ENCODE peak calls at places on chromosome 18, in ten cellular contexts. S is stomach, B is suprapubic skin, W is HepG2, M is K562, X is sigmoid colon, J is A549, E is tibial nerve, H is upper lobe of left lung, F is transverse colon. G is an unnamed sample.

GRCh38 chr18:22032392-22032961 is 136.9 kb upstream of the GATA6 start:
- DNase-seq in S (peak), X (no peak), H (no peak), W (peak), M (no peak), E (no peak), F (peak), B (no peak), J (peak), G (no peak)

GRCh38 chr18:31587538-31587937 is 4.1 kb upstream of the TTR start:
- DNase-seq in J (no peak), F (no peak), S (no peak), E (no peak), H (no peak), W (peak), X (no peak), M (no peak), B (no peak), G (no peak)

GRCh38 chr18:9422816-9423519 is 52.3 kb upstream of the RALBP1 start:
- DNase-seq in H (no peak), W (no peak), B (no peak), J (no peak), M (no peak), S (peak), X (peak), E (no peak), F (peak), G (no peak)

GRCh38 chr18:23578891-23579653 is 7.2 kb downstream of the NPC1 start:
- DNase-seq in X (no peak), W (no peak), H (peak), F (no peak), J (no peak), E (no peak), S (no peak), M (no peak), B (no peak), G (no peak)

GRCh38 chr18:27583466-27583865 is 398.4 kb upstream of the CHST9 start:
- DNase-seq in M (no peak), E (no peak), B (no peak), X (no peak), H (no peak), F (no peak), J (no peak), W (no peak), S (no peak), G (no peak)

GRCh38 chr18:45730832-45731545 is 7.0 kb downstream of the SLC14A1 start:
- DNase-seq in H (no peak), M (no peak), W (no peak), E (no peak), S (no peak), F (no peak), X (no peak), B (no peak), J (peak), G (no peak)

GRCh38 chr18:46429649-46430224 is 227.3 kb downstream of the LOXHD1 start:
- DNase-seq in S (no peak), X (no peak), J (no peak), B (no peak), E (no peak), W (no peak), H (no peak), M (no peak), F (no peak), G (no peak)

GRCh38 chr18:57841568-57841967 is 38.5 kb upstream of the ATP8B1 start:
- DNase-seq in J (no peak), M (no peak), E (no peak), B (no peak), H (no peak), W (no peak), F (no peak), X (no peak), S (no peak), G (no peak)

GRCh38 chr18:47779381-47779780 is 151.1 kb downstream of the SMAD2 start:
- DNase-seq in B (no peak), F (no peak), J (no peak), X (no peak), H (no peak), S (no peak), W (no peak), E (no peak), M (no peak), G (no peak)

GRCh38 chr18:3692113-3692621 is 242.2 kb downstream of the TGIF1 start:
- DNase-seq in W (peak), B (no peak), X (no peak), S (no peak), J (no peak), M (no peak), E (no peak), H (no peak), F (no peak), G (no peak)

GRCh38 chr18:79608535-79608934 is 71.1 kb upstream of the CTDP1 start:
- DNase-seq in J (no peak), B (peak), E (peak), H (peak), X (peak), F (no peak), M (no peak), S (no peak), W (no peak), G (peak)

GRCh38 chr18:74499633-74500032 is 3.5 kb downstream of the CNDP2 start:
- DNase-seq in J (no peak), X (peak), S (peak), B (peak), M (peak), W (no peak), E (peak), F (peak), H (no peak), G (peak)

GRCh38 chr18:24075731-24076130 is 61.2 kb downstream of the TTC39C start:
- DNase-seq in E (no peak), W (no peak), B (no peak), X (no peak), S (no peak), J (no peak), M (no peak), H (no peak), F (no peak), G (no peak)

GRCh38 chr18:8706545-8706980 is 1.2 kb downstream of the MTCL1 start:
- DNase-seq in X (peak), W (no peak), B (no peak), J (no peak), S (no peak), F (no peak), M (peak), H (peak), E (no peak), G (peak)

GRCh38 chr18:46152436-46152807 is 48.2 kb downstream of the HAUS1 start:
- DNase-seq in J (no peak), H (no peak), X (no peak), B (peak), M (no peak), F (no peak), E (no peak), S (no peak), W (no peak), G (no peak)

GRCh38 chr18:2994603-2995432 is 18.1 kb downstream of the LPIN2 start:
- DNase-seq in W (no peak), S (no peak), X (no peak), B (no peak), H (no peak), F (peak), J (no peak), M (peak), E (no peak), G (no peak)

GRCh38 chr18:22728481-22729105 is 204.5 kb upstream of the RBBP8 start:
- DNase-seq in F (no peak), E (no peak), B (no peak), M (no peak), S (no peak), X (no peak), H (no peak), W (no peak), J (no peak), G (no peak)

GRCh38 chr18:23573948-23574431 is 12.3 kb downstream of the NPC1 start:
- DNase-seq in H (no peak), E (no peak), F (no peak), W (no peak), M (no peak), B (no peak), X (no peak), J (no peak), S (no peak), G (no peak)

GRCh38 chr18:46748466-46748865 is 8.4 kb downstream of the ST8SIA5 start:
- DNase-seq in X (no peak), F (no peak), E (no peak), J (no peak), S (no peak), H (no peak), W (no peak), M (no peak), B (no peak), G (no peak)

GRCh38 chr18:61991201-61991600 is 98.4 kb upstream of the RNF152 start:
- DNase-seq in X (no peak), B (no peak), M (no peak), J (no peak), H (no peak), E (no peak), S (no peak), W (no peak), F (no peak), G (no peak)

GRCh38 chr18:21740474-21740723 is 193 bp upstream of the MIB1 start:
- DNase-seq in H (peak), S (no peak), W (peak), E (peak), M (peak), X (peak), B (no peak), J (peak), F (peak), G (no peak)

GRCh38 chr18:9475643-9476580 is 599 bp downstream of the RALBP1 start:
- DNase-seq in B (peak), H (no peak), F (no peak), S (no peak), X (no peak), J (peak), M (peak), W (no peak), E (peak), G (peak)

GRCh38 chr18:46155652-46156051 is 51.5 kb downstream of the HAUS1 start:
- DNase-seq in F (no peak), W (no peak), S (no peak), E (no peak), M (no peak), X (no peak), J (no peak), H (no peak), B (no peak), G (no peak)

GRCh38 chr18:9454061-9454703 is 21.1 kb upstream of the RALBP1 start:
- DNase-seq in J (no peak), X (no peak), W (no peak), M (no peak), H (no peak), F (no peak), B (no peak), S (no peak), E (no peak), G (no peak)

GRCh38 chr18:9952633-9953416 is 39.0 kb downstream of the VAPA start:
- DNase-seq in E (no peak), H (no peak), B (no peak), M (peak), W (no peak), J (no peak), F (no peak), X (no peak), S (no peak), G (no peak)

GRCh38 chr18:51716277-51716676 is 518.8 kb upstream of the MEX3C start:
- DNase-seq in W (no peak), M (no peak), H (no peak), J (no peak), F (no peak), S (no peak), E (no peak), X (no peak), B (no peak), G (no peak)

GRCh38 chr18:45785015-45785597 is 40.4 kb upstream of the SIGLEC15 start:
- DNase-seq in J (no peak), S (no peak), B (no peak), M (no peak), X (no peak), W (no peak), E (no peak), F (peak), H (no peak), G (no peak)

DNA sequence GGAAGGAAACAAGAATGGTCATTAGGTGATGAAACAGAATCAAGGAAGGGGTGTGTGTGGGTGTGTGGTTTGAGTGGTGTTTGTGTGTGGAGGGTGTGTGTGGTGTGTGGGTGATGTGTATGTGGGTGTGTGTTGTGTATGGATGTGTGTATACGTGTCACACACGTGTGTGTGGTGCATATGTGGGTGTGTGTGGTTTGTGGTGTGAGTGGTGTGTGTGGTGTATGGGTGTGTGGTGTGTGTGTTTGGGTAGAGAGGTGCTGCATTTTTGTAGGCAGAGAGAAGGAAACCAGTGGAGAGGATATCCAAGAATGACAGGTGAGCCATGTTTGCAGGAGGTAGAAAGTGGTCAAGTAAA is 1.1 kb upstream of the CEP192 start:
- DNase-seq in E (no peak), W (no peak), J (no peak), X (no peak), B (no peak), H (no peak), F (no peak), M (no peak), S (no peak), G (no peak)
- TF ChIP-seq EP300 in E (no peak), W (no peak), J (no peak), X (no peak), B (no peak), H (no peak), F (no peak), M (no peak), S (no peak), G (no peak)

GRCh38 chr18:37402735-37403099 is 162.9 kb downstream of the CELF4 start:
- DNase-seq in E (no peak), M (no peak), H (peak), B (no peak), S (no peak), F (no peak), X (no peak), W (no peak), J (no peak), G (no peak)

GRCh38 chr18:37403788-37404187 is 161.8 kb downstream of the CELF4 start:
- DNase-seq in H (no peak), W (no peak), X (no peak), J (no peak), B (no peak), F (no peak), S (no peak), E (no peak), M (no peak), G (no peak)

GRCh38 chr18:37400832-37401231 is 164.8 kb downstream of the CELF4 start:
- DNase-seq in E (no peak), B (no peak), W (no peak), J (no peak), M (no peak), S (no peak), X (no peak), F (no peak), H (no peak), G (no peak)

GRCh38 chr18:37405229-37405628 is 160.4 kb downstream of the CELF4 start:
- DNase-seq in F (no peak), S (no peak), W (no peak), J (no peak), M (no peak), X (no peak), E (no peak), B (no peak), H (no peak), G (no peak)

GRCh38 chr18:37403100-37403781 is 162.4 kb downstream of the CELF4 start:
- DNase-seq in H (peak), E (no peak), S (no peak), F (no peak), B (no peak), W (no peak), J (no peak), M (no peak), X (no peak), G (peak)
- H3K27ac ChIP-seq in H (no peak), E (no peak), S (no peak), F (no peak), B (no peak), W (no peak), J (no peak), M (no peak), X (no peak), G (no peak)

DNA sequence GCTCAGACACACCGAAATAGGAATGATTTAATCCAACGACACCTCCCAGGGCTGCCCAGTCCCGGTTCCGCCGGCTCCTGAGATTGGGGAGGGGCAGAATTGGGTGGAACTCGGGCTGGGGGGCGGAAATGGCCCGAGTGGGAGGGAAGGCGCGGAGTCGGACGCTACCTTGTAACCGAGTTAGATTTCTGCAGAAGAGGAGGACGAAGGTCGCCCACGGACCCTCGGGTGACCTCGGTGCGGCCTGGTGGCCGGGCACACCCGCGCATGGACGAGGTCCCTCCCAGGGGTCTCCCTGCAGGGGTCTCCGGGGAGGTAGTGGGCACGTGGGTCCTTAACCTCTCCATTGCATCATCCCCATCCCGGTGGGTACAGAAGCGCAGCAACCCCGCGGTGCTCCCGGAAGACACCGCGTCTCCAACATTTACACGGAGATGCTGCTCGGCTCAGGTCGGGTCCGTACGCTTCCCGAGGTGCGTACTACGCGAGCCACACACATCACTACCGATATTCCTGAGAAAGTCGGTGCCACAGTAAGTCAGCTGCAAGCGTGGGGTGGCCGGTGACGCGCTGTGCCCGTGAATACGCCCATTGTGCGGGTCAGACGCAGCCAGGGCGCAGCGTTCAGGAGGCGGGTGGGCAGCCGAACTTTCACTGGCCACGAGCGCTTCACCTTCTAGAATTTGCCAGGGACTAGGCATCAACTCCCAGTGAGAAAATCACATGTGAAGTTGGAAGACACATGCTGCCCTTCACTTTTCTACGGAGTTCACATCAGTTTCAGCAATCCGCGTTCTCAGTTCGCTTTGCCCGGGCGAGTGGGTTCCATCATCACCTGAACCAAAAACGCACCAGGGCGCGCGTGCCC is 3.0 kb downstream of the ZNF516 start:
- DNase-seq in E (peak), J (peak), B (peak), X (peak), S (peak), H (peak), W (no peak), F (peak), M (no peak), G (peak)
- TF ChIP-seq POLR2A in E (no peak), J (no peak), B (no peak), X (peak), S (no peak), H (no peak), W (peak), F (peak), M (no peak), G (no peak)

GRCh38 chr18:383135-383534 is 115.3 kb upstream of the THOC1 start:
- DNase-seq in J (no peak), M (no peak), F (no peak), X (no peak), S (no peak), H (no peak), W (no peak), B (no peak), E (no peak), G (no peak)
- TF ChIP-seq EP300 in J (no peak), M (no peak), F (no peak), X (no peak), S (no peak), H (no peak), W (no peak), B (no peak), E (no peak), G (no peak)

GRCh38 chr18:25985999-25986398 is 104.4 kb downstream of the SS18 start:
- DNase-seq in S (no peak), X (no peak), H (no peak), M (no peak), E (no peak), B (no peak), J (no peak), F (no peak), W (no peak), G (no peak)

GRCh38 chr18:25979358-25979727 is 111.1 kb downstream of the SS18 start:
- DNase-seq in H (no peak), M (no peak), X (no peak), W (no peak), F (no peak), E (no peak), B (no peak), J (no peak), S (no peak), G (no peak)

DNA sequence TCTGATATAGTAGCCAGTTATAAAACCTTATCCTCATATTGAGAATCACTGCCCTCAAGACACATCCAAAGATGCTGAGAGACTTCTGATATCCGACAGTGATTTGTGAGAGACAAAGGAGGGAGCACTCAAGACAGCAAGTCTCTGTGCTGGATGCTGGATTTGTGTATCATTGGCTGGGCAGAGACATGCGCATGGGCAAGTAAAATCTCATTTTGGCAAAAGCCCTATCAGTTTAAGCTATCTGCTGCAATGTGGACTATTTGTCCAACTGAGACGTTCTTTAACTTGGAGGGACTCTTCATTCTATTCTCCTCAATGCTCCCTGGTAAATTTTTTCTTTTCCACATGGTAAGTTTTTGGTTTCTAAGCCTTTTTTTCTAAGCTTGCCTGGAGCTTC is 107.5 kb downstream of the SS18 start:
- DNase-seq in X (no peak), E (no peak), H (no peak), M (no peak), F (no peak), B (no peak), J (no peak), S (no peak), W (no peak), G (no peak)
- H3K27ac ChIP-seq in X (no peak), E (no peak), H (no peak), M (no peak), F (no peak), B (no peak), J (no peak), S (no peak), W (no peak), G (no peak)

DNA sequence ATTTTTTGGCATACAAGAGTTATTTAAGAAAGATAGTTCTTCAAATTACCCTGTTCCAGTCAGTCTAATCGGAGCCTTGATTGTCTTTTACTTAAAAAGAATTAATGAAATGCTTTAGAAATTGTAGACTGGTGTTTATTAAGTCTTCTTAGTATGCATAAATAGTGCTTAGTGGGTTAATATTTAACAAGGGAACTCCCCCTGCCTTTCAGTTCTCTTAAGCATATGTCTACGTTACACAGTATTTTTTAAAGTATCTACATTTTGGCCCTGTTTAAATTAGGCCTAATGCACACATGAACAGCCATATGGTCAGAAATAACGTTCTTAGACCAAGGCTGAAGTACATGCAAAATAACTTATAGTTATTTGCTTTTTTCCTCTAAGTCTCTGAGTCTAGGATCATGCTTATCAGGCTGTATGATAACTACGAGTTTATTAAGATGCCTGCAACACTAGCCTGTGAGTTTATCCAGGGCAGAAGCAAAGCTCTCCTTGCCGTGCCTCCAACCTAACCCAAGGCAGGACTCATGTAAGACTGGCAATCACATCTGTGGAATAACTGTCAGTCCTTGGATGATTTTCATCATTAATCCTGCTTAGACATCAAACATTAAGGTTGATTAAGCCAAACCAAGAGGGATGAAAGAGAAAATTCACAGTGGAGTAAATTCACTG is 6.7 kb downstream of the BCL2 start:
- DNase-seq in S (no peak), B (no peak), W (no peak), M (no peak), F (no peak), X (no peak), H (no peak), E (no peak), J (no peak), G (no peak)
- TF ChIP-seq POLR2A in S (no peak), B (no peak), W (no peak), M (no peak), F (no peak), X (no peak), H (no peak), E (no peak), J (no peak), G (no peak)

G was measured in ovary.